ENCODE peak calls at places on chromosomes 12 and 14, in eight cellular contexts. T is tibial nerve, V is OCI-LY7, J is IMR-90, U is cardiac fibroblast, Y is left ventricle myocardium inferior, S is fibroblast of the aortic adventitia, O is GM06990. X is an unnamed sample.

GRCh38 chr14:74964787-74965769 is 9.7 kb upstream of the PGF start:
- DNase-seq in S (peak), V (no peak), J (peak), U (peak), T (no peak), Y (no peak), O (no peak), X (no peak)

GRCh38 chr14:55336161-55336560 is 64.9 kb downstream of the FBXO34 start:
- DNase-seq in V (no peak), O (no peak), U (peak), J (no peak), S (peak), Y (no peak), T (no peak), X (no peak)

GRCh38 chr12:55068416-55069010 is 48.7 kb downstream of the NEUROD4 start:
- DNase-seq in U (peak), T (peak), V (peak), Y (no peak), S (peak), J (peak), O (no peak), X (peak)

GRCh38 chr12:108778053-108778452 is 46.7 kb upstream of the CORO1C start:
- DNase-seq in U (no peak), T (no peak), S (no peak), J (no peak), Y (no peak), V (no peak), O (no peak), X (no peak)

GRCh38 chr14:34450542-34450915 is 11.5 kb downstream of the SPTSSA start:
- DNase-seq in S (no peak), J (no peak), Y (no peak), V (no peak), U (no peak), O (no peak), T (no peak), X (no peak)

GRCh38 chr12:126784328-126784921 is 1482.5 kb upstream of the TMEM132C start:
- DNase-seq in S (peak), V (peak), U (no peak), T (no peak), Y (no peak), J (no peak), O (no peak), X (peak)

GRCh38 chr14:99196310-99196650 is 75.7 kb downstream of the BCL11B start:
- DNase-seq in O (no peak), Y (no peak), T (no peak), U (no peak), S (no peak), J (no peak), V (no peak), X (no peak)

GRCh38 chr14:21498540-21499526 is 12.3 kb downstream of the METTL3 start:
- DNase-seq in T (peak), U (peak), J (peak), V (peak), Y (no peak), O (no peak), S (peak), X (peak)

GRCh38 chr14:45790293-45790692 is 537.3 kb upstream of the MIS18BP1 start:
- DNase-seq in S (no peak), V (no peak), O (no peak), U (no peak), J (no peak), T (no peak), Y (no peak), X (no peak)

GRCh38 chr12:9711664-9712063 is 21.2 kb downstream of the CLECL1 start:
- DNase-seq in O (no peak), S (no peak), Y (no peak), T (no peak), V (no peak), U (no peak), J (peak), X (peak)

GRCh38 chr12:9718968-9719367 is 13.9 kb downstream of the CLECL1 start:
- DNase-seq in J (no peak), Y (no peak), U (no peak), V (no peak), T (no peak), O (no peak), S (no peak), X (no peak)

GRCh38 chr12:9721394-9722092 is 11.4 kb downstream of the CLECL1 start:
- DNase-seq in J (peak), T (no peak), V (peak), Y (no peak), U (peak), S (peak), O (no peak), X (peak)

GRCh38 chr12:9719835-9720234 is 13.1 kb downstream of the CLECL1 start:
- DNase-seq in O (no peak), V (no peak), U (no peak), J (no peak), Y (no peak), T (no peak), S (no peak), X (no peak)

GRCh38 chr12:9717070-9717925 is 15.6 kb downstream of the CLECL1 start:
- DNase-seq in O (no peak), S (no peak), U (no peak), T (no peak), Y (no peak), V (peak), J (no peak), X (no peak)
- H3K4me3 ChIP-seq in O (peak), S (no peak), U (no peak), T (no peak), Y (no peak), V (peak), J (no peak), X (no peak)

GRCh38 chr12:53174881-53175491 is 5.5 kb upstream of the ZNF740 start:
- DNase-seq in U (peak), S (peak), J (peak), O (no peak), V (peak), Y (no peak), T (no peak), X (peak)
- TF ChIP-seq CTCF in U (peak), S (peak), J (no peak), O (peak), V (peak), Y (no peak), T (no peak), X (peak)

GRCh38 chr12:92138626-92139025 is 7.0 kb downstream of the BTG1 start:
- DNase-seq in T (no peak), J (no peak), O (no peak), Y (no peak), S (no peak), V (no peak), U (no peak), X (no peak)

GRCh38 chr12:92136021-92136735 is 9.5 kb downstream of the BTG1 start:
- DNase-seq in V (no peak), J (no peak), Y (no peak), S (no peak), O (no peak), T (no peak), U (no peak), X (no peak)

GRCh38 chr12:92138144-92138543 is 7.5 kb downstream of the BTG1 start:
- DNase-seq in O (no peak), Y (no peak), J (no peak), U (no peak), S (peak), T (no peak), V (no peak), X (no peak)

GRCh38 chr12:92134638-92135274 is 10.9 kb downstream of the BTG1 start:
- DNase-seq in O (no peak), S (peak), J (peak), U (peak), V (no peak), Y (no peak), T (no peak), X (no peak)

DNA sequence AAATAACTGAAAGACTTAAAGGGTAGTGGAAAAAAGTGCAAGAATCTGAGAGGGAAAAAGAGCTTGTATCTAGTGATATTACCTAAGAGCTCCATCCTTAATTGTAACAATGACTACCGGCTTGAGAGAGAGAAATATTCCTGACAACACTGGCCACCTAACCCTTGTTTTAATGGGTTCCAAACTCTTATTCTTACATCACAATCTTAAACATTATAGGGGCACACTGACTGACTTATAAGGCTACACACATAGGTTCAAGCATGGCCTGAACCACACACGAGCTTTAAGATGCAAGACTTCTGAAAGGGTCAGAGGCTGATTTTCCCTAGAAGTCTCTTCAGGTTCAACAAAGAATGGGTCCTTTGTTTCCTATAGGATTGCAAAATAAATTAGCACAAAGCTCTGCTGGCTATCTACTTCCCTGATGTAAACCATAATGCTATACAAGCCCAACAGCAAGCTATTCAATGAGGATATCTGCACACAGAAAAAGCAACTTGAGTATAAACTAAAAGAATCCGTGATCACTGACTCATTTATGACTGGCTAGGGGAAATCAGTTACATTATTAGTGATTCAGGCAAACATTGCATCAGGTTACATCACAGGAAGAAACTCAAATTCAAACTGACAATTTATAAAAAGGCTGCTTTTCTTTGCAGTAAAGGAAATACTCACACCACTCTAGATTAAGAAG is 8.6 kb downstream of the BTG1 start:
- DNase-seq in U (peak), S (peak), T (no peak), V (peak), J (peak), Y (no peak), O (no peak), X (peak)
- H3K4me3 ChIP-seq in U (no peak), S (no peak), T (peak), V (peak), J (no peak), Y (peak), O (peak), X (peak)

GRCh38 chr14:72094844-72095582 is 162.8 kb downstream of the RGS6 start:
- DNase-seq in O (peak), U (no peak), V (no peak), Y (no peak), S (no peak), T (no peak), J (no peak), X (no peak)
- TF ChIP-seq CTCF in O (no peak), U (no peak), V (no peak), Y (no peak), S (no peak), T (no peak), J (no peak), X (no peak)

GRCh38 chr12:47705239-47705570 is 625 bp downstream of the RPAP3 start:
- DNase-seq in U (no peak), Y (no peak), S (no peak), V (no peak), J (peak), O (no peak), T (no peak), X (no peak)

GRCh38 chr12:47707905-47708543 is 2.2 kb upstream of the RPAP3 start:
- DNase-seq in V (peak), U (no peak), Y (no peak), J (no peak), T (no peak), O (no peak), S (no peak), X (no peak)

GRCh38 chr12:47705571-47706425 is at the start of gene RPAP3:
- DNase-seq in U (peak), S (peak), J (peak), V (peak), T (peak), O (peak), Y (peak), X (peak)

GRCh38 chr12:47707355-47707754 is 1.5 kb upstream of the RPAP3 start:
- DNase-seq in S (no peak), J (no peak), T (no peak), O (no peak), V (no peak), Y (no peak), U (no peak), X (no peak)

DNA sequence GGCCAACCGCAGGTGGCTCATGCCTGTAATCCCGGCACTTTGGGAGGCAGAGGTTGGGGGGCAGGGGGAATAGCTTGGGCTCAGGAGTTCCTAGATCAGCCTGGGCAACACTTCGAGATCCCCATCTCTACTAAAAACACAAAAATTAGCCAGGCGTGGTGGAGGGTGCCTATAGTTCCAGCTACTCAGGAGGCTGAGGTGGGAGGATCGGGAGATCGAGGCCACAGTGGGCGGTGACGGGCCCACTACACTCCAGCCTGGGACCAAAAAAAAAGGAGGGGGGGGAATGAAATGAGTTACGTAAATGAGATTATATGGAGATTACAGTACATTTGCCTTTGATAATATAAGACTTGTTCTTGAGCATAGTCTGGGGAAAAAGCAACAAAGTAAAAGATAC is 1.1 kb downstream of the RPAP3 start:
- DNase-seq in U (no peak), Y (no peak), T (no peak), V (no peak), S (no peak), O (no peak), J (no peak), X (no peak)
- H3K4me3 ChIP-seq in U (peak), Y (peak), T (peak), V (peak), S (peak), O (peak), J (peak), X (peak)

DNA sequence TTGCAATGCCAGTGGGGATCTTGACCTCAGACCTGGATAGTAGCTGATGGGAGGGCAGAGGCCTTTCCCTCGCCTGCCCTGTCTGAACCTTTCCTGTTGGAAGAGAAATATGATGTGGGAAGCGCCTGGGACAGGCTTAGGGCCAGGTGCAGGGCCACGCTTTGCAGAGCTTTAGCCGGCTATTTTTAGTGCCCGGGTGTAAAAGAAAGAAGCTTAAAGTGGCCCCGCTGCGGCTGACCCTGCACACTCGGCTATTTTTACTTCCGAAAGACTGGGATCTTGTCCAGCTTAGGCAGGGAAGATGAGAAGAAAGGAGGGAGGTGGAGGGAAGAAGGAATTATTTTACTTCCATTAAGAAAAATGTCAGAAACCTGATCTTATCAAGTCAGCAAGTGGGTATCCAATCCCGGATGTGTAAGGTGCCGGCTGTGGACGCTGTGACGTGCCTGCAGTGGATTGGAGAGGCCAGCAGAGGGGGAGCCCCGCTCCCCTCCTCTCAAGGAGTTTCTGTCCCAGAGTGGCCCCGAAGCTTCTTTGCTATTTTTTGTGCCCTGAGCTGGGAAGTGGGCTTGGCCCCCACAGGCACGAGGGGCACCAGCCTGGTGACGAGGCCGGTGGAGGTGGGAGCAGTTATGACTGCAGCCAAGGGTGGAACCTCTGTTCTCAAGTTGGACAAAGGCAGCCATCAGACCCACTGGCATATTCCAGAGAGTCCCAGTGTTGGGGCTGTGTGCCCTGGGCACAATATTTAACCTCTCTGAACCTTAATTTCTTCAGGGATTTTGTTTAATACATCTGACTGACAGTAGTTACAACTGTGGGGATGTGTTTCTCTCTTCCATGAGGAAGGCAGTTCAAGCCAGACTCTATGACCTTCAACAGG is 97.7 kb downstream of the ESRRB start:
- DNase-seq in J (peak), U (peak), Y (peak), V (no peak), T (no peak), S (peak), O (no peak), X (peak)
- TF ChIP-seq CTCF in J (no peak), U (no peak), Y (peak), V (no peak), T (no peak), S (peak), O (no peak), X (peak)

GRCh38 chr14:49977126-49977841 is 84.4 kb downstream of the ARF6 start:
- DNase-seq in J (no peak), V (peak), T (no peak), S (no peak), U (no peak), O (peak), Y (no peak), X (no peak)
- H3K4me3 ChIP-seq in J (no peak), V (peak), T (no peak), S (no peak), U (no peak), O (no peak), Y (no peak), X (no peak)